ENCODE peak calls at places on chromosomes 1 and 21, in seven cellular contexts. One of them, this sample, is unnamed.

GRCh38 chr1:238681021-238681420 is 705.3 kb upstream of the CHRM3 start:
- DNase-seq in hepatocyte: no peak
- DNase-seq in CD4-positive, CD25-positive, alpha-beta regulatory T cell: no peak
- DNase-seq in right lobe of liver: no peak
- DNase-seq in A673: no peak
- DNase-seq in PC-9: no peak
- DNase-seq in cardiac muscle cell: peak; percentile 75
- DNase-seq in this sample: no peak

GRCh38 chr1:161427733-161428516 is 60.2 kb upstream of the CFAP126 start:
- DNase-seq in A673: peak; percentile 73
- DNase-seq in hepatocyte: peak; percentile 63
- DNase-seq in right lobe of liver: no peak
- DNase-seq in CD4-positive, CD25-positive, alpha-beta regulatory T cell: peak; percentile 20
- DNase-seq in cardiac muscle cell: peak; percentile 49
- DNase-seq in PC-9: peak; percentile 16
- DNase-seq in this sample: no peak

GRCh38 chr1:115712911-115713609 is 55.5 kb downstream of the CASQ2 start:
- DNase-seq in A673: no peak
- DNase-seq in CD4-positive, CD25-positive, alpha-beta regulatory T cell: no peak
- DNase-seq in PC-9: peak; percentile 63
- DNase-seq in right lobe of liver: no peak
- DNase-seq in hepatocyte: no peak
- DNase-seq in cardiac muscle cell: no peak
- DNase-seq in this sample: no peak

GRCh38 chr1:244368279-244368678 is 83.4 kb downstream of the ADSS2 start:
- DNase-seq in right lobe of liver: no peak
- DNase-seq in cardiac muscle cell: no peak
- DNase-seq in PC-9: no peak
- DNase-seq in hepatocyte: no peak
- DNase-seq in CD4-positive, CD25-positive, alpha-beta regulatory T cell: no peak
- DNase-seq in A673: no peak
- DNase-seq in this sample: no peak

GRCh38 chr1:20981903-20982695 is 194.6 kb downstream of the EIF4G3 start:
- DNase-seq in PC-9: no peak
- DNase-seq in cardiac muscle cell: peak; percentile 62
- DNase-seq in CD4-positive, CD25-positive, alpha-beta regulatory T cell: no peak
- DNase-seq in right lobe of liver: no peak
- DNase-seq in A673: peak; percentile 37
- DNase-seq in hepatocyte: peak; percentile 18
- DNase-seq in this sample: peak; percentile 40

GRCh38 chr1:94257451-94257850 is 20.1 kb upstream of the ARHGAP29 start:
- DNase-seq in CD4-positive, CD25-positive, alpha-beta regulatory T cell: no peak
- DNase-seq in right lobe of liver: no peak
- DNase-seq in cardiac muscle cell: no peak
- DNase-seq in A673: no peak
- DNase-seq in PC-9: no peak
- DNase-seq in hepatocyte: no peak
- DNase-seq in this sample: no peak

GRCh38 chr1:109265741-109266330 is 16.5 kb downstream of the CELSR2 start:
- DNase-seq in A673: no peak
- DNase-seq in right lobe of liver: no peak
- DNase-seq in CD4-positive, CD25-positive, alpha-beta regulatory T cell: no peak
- DNase-seq in PC-9: no peak
- DNase-seq in hepatocyte: no peak
- DNase-seq in cardiac muscle cell: no peak
- DNase-seq in this sample: no peak

GRCh38 chr1:39758556-39759435 is 12.4 kb downstream of the OXCT2 start:
- DNase-seq in right lobe of liver: no peak
- DNase-seq in CD4-positive, CD25-positive, alpha-beta regulatory T cell: no peak
- DNase-seq in PC-9: no peak
- DNase-seq in hepatocyte: no peak
- DNase-seq in cardiac muscle cell: no peak
- DNase-seq in A673: no peak
- DNase-seq in this sample: no peak

GRCh38 chr1:158203693-158204457 is 23.2 kb downstream of the CD1D start:
- DNase-seq in A673: peak; percentile 84
- DNase-seq in right lobe of liver: no peak
- DNase-seq in CD4-positive, CD25-positive, alpha-beta regulatory T cell: peak; percentile 37
- DNase-seq in cardiac muscle cell: peak; percentile 77
- DNase-seq in hepatocyte: peak; percentile 77
- DNase-seq in PC-9: peak; percentile 7
- DNase-seq in this sample: peak; percentile 60

GRCh38 chr1:97849350-97850339 is 71.2 kb downstream of the DPYD start:
- DNase-seq in hepatocyte: peak; percentile 12
- DNase-seq in CD4-positive, CD25-positive, alpha-beta regulatory T cell: no peak
- DNase-seq in A673: peak; percentile 92
- DNase-seq in cardiac muscle cell: peak; percentile 87
- DNase-seq in PC-9: no peak
- DNase-seq in right lobe of liver: no peak
- DNase-seq in this sample: peak; percentile 1

GRCh38 chr1:112337028-112337531 is 58.9 kb upstream of the CTTNBP2NL start:
- DNase-seq in right lobe of liver: no peak
- DNase-seq in cardiac muscle cell: peak; percentile 77
- DNase-seq in A673: peak; percentile 45
- DNase-seq in hepatocyte: peak; percentile 66
- DNase-seq in CD4-positive, CD25-positive, alpha-beta regulatory T cell: no peak
- DNase-seq in PC-9: peak; percentile 11
- DNase-seq in this sample: peak; percentile 19

GRCh38 chr1:244074559-244075171 is 23.6 kb downstream of the ZBTB18 start:
- DNase-seq in right lobe of liver: no peak
- DNase-seq in cardiac muscle cell: no peak
- DNase-seq in A673: no peak
- DNase-seq in CD4-positive, CD25-positive, alpha-beta regulatory T cell: peak; percentile 74
- DNase-seq in PC-9: no peak
- DNase-seq in hepatocyte: no peak
- DNase-seq in this sample: no peak

GRCh38 chr1:155942578-155943141 is 1.2 kb downstream of the RXFP4 start:
- DNase-seq in PC-9: no peak
- DNase-seq in cardiac muscle cell: no peak
- DNase-seq in hepatocyte: no peak
- DNase-seq in CD4-positive, CD25-positive, alpha-beta regulatory T cell: no peak
- DNase-seq in A673: no peak
- DNase-seq in right lobe of liver: no peak
- DNase-seq in this sample: peak; percentile 91

GRCh38 chr21:34144224-34144623 is 70.8 kb downstream of the MRPS6 start:
- DNase-seq in cardiac muscle cell: no peak
- DNase-seq in right lobe of liver: no peak
- DNase-seq in CD4-positive, CD25-positive, alpha-beta regulatory T cell: no peak
- DNase-seq in A673: no peak
- DNase-seq in hepatocyte: no peak
- DNase-seq in PC-9: no peak
- DNase-seq in this sample: no peak

GRCh38 chr1:116661633-116662032 is 5.9 kb downstream of the IGSF3 start:
- DNase-seq in A673: no peak
- DNase-seq in right lobe of liver: no peak
- DNase-seq in PC-9: no peak
- DNase-seq in cardiac muscle cell: no peak
- DNase-seq in hepatocyte: no peak
- DNase-seq in CD4-positive, CD25-positive, alpha-beta regulatory T cell: no peak
- DNase-seq in this sample: no peak

GRCh38 chr1:17485280-17485679 is 45.8 kb upstream of the RCC2 start:
- DNase-seq in hepatocyte: no peak
- DNase-seq in cardiac muscle cell: peak; percentile 43
- DNase-seq in right lobe of liver: no peak
- DNase-seq in A673: peak; percentile 25
- DNase-seq in PC-9: no peak
- DNase-seq in CD4-positive, CD25-positive, alpha-beta regulatory T cell: no peak
- DNase-seq in this sample: no peak

GRCh38 chr1:55089683-55090082 is 50.3 kb downstream of the PCSK9 start:
- DNase-seq in hepatocyte: no peak
- DNase-seq in cardiac muscle cell: no peak
- DNase-seq in CD4-positive, CD25-positive, alpha-beta regulatory T cell: no peak
- DNase-seq in PC-9: no peak
- DNase-seq in A673: no peak
- DNase-seq in right lobe of liver: no peak
- DNase-seq in this sample: no peak

GRCh38 chr1:8681317-8681650 is 136.2 kb downstream of the RERE start:
- DNase-seq in cardiac muscle cell: no peak
- DNase-seq in CD4-positive, CD25-positive, alpha-beta regulatory T cell: peak; percentile 49
- DNase-seq in right lobe of liver: no peak
- DNase-seq in A673: no peak
- DNase-seq in PC-9: no peak
- DNase-seq in hepatocyte: no peak
- DNase-seq in this sample: peak; percentile 41

GRCh38 chr1:24107462-24108225 is 4.3 kb downstream of the MYOM3 start:
- DNase-seq in PC-9: peak; percentile 64
- DNase-seq in CD4-positive, CD25-positive, alpha-beta regulatory T cell: no peak
- DNase-seq in hepatocyte: peak; percentile 80
- DNase-seq in cardiac muscle cell: peak; percentile 68
- DNase-seq in right lobe of liver: no peak
- DNase-seq in A673: no peak
- DNase-seq in this sample: peak; percentile 82

DNA sequence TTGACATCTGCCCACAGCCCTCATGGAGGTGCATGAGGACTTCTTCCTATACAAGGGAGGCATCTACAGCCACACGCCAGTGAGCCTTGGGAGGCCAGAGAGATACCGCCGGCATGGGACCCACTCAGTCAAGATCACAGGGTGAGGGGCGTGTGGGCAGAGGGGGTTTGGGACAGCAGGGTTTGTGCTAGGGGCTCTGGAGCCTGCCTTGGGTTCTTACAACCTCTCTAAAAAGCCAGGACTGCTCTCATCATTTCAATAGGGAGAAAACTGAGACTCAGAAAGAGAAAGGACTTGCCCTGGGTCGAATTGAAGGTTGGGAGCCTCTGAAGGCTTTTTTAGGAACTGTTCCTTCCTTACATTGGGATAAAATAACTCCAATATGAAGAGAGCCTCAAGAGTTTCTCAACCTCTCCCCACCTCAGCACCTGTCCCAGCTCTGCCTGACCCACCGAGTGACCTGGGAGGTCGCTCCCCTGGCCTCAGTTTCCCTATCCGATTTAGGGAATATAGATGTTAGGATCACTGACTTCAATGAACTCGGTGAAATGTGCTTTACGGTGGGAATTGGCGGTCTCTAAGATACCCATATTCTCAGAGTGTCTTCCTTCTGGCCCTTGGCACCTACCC is 9.5 kb downstream of the TINAGL1 start:
- DNase-seq in PC-9: no peak
- DNase-seq in A673: no peak
- DNase-seq in CD4-positive, CD25-positive, alpha-beta regulatory T cell: no peak
- DNase-seq in hepatocyte: no peak
- DNase-seq in cardiac muscle cell: no peak
- DNase-seq in right lobe of liver: no peak
- DNase-seq in this sample: no peak
- H3K4me1 ChIP-seq in PC-9: peaks cover 100% of the 10 kb centered on the region
- H3K4me1 ChIP-seq in A673: peaks cover 13% of the 10 kb centered on the region
- H3K4me1 ChIP-seq in CD4-positive, CD25-positive, alpha-beta regulatory T cell: peaks cover 7% of the 10 kb centered on the region
- H3K4me1 ChIP-seq in hepatocyte: peaks cover 39% of the 10 kb centered on the region
- H3K4me1 ChIP-seq in cardiac muscle cell: peaks cover 15% of the 10 kb centered on the region
- H3K4me1 ChIP-seq in right lobe of liver: no peaks in the 10 kb centered on the region
- H3K4me1 ChIP-seq in this sample: peaks cover 5% of the 10 kb centered on the region

DNA sequence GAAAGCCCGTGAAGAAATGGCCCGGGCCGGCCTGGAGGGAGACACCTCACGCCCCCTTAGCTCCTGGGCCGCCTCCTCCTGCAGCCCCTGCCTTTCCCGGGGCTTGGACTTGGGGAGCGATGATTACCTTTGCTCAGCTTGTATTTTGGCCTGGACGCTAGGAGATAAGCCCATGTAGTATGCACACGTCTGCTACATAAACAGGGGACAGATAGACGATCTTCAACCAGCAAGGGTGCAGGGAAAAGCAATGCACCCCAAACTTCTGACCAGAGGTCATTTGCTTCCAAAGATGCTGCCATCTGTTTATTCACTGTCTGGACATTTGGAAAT is 936 bp downstream of the TP73 start:
- DNase-seq in cardiac muscle cell: no peak
- DNase-seq in hepatocyte: no peak
- DNase-seq in right lobe of liver: no peak
- DNase-seq in A673: no peak
- DNase-seq in PC-9: no peak
- DNase-seq in CD4-positive, CD25-positive, alpha-beta regulatory T cell: no peak
- DNase-seq in this sample: no peak
- H3K4me3 ChIP-seq in cardiac muscle cell: no peak overlapping the region
- H3K4me3 ChIP-seq in hepatocyte: no peak overlapping the region
- H3K4me3 ChIP-seq in right lobe of liver: no peak overlapping the region
- H3K4me3 ChIP-seq in A673: peak overlapping the region; percentile 70
- H3K4me3 ChIP-seq in PC-9: no peak overlapping the region
- H3K4me3 ChIP-seq in CD4-positive, CD25-positive, alpha-beta regulatory T cell: no peak overlapping the region
- H3K4me3 ChIP-seq in this sample: peak overlapping the region; percentile 47

DNA sequence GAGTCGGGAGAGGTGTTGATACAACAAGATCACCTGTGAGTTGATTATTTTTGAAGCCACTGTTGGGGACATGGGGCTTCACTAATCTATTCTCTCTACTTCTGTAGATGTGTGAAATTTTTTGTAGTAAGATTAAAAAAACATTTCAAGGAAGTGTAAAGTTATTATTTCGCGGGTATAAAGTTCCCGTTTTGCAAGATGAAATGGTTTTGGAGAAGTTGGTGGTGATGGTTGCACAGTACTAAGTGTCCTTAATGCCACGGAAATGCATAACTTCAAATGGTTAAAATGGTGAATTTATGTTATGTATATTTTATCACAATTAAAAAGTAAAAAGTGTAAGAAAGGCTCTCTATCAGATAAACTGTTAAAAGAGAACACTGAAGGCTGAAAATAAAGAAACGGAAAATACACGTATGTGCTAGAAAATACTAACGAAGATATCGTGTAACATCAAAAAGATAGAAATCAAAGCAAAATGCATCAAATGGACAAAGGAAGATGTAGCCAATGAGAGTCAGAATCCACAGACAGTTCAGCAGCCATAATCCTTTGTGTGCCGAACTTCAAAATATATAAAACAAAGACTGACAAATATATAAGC is 2.9 kb upstream of the ITGB2 start:
- DNase-seq in cardiac muscle cell: no peak
- DNase-seq in PC-9: no peak
- DNase-seq in CD4-positive, CD25-positive, alpha-beta regulatory T cell: no peak
- DNase-seq in right lobe of liver: no peak
- DNase-seq in A673: no peak
- DNase-seq in hepatocyte: no peak
- DNase-seq in this sample: no peak
- H3K4me1 ChIP-seq in cardiac muscle cell: peaks cover 4% of the 10 kb centered on the region
- H3K4me1 ChIP-seq in PC-9: peaks cover 33% of the 10 kb centered on the region
- H3K4me1 ChIP-seq in CD4-positive, CD25-positive, alpha-beta regulatory T cell: peaks cover 90% of the 10 kb centered on the region
- H3K4me1 ChIP-seq in right lobe of liver: no peaks in the 10 kb centered on the region
- H3K4me1 ChIP-seq in A673: peaks cover 75% of the 10 kb centered on the region
- H3K4me1 ChIP-seq in hepatocyte: peaks cover 11% of the 10 kb centered on the region
- H3K4me1 ChIP-seq in this sample: no peaks in the 10 kb centered on the region

DNA sequence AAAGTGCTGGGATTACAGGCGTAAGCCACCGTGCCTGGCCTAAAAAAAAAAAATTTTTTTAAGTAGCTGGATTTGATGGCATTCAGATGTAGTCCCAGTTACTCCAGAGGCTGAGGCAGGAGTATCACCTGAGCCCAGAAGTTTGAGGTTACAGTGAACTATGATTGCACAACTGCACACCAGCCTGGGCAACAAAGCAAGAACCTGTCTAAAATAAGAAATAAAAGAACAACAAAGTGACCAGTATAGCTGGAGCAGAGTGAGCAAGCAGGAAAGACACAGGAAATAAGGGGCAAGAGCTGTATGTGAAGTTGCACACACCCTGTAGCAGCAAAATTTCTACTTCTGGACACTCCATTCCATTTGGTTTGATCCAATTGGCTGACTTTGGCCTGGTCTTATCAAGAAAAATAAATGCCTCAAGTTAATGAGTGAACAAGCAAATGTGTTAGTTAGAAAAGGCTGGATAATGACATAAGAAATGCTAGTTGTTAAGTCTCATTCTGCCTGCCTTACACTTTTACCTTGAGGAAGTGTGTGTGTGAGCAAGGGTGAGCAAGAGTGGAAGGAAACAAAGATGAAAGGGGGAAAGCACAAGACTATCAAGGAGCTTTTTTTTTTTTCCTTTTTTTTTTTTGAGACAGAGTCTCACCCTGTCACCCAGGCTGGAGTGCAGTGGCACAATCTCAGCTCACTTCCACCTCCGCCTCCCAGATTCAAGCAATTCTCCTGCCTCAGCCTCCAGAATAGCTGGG is 7.9 kb downstream of the ATP5IF1 start:
- DNase-seq in A673: no peak
- DNase-seq in PC-9: no peak
- DNase-seq in CD4-positive, CD25-positive, alpha-beta regulatory T cell: no peak
- DNase-seq in hepatocyte: peak; percentile 45
- DNase-seq in cardiac muscle cell: no peak
- DNase-seq in right lobe of liver: no peak
- DNase-seq in this sample: peak; percentile 93
- H3K4me3 ChIP-seq in A673: no peak overlapping the region
- H3K4me3 ChIP-seq in PC-9: no peak overlapping the region
- H3K4me3 ChIP-seq in CD4-positive, CD25-positive, alpha-beta regulatory T cell: peak overlapping the region; percentile 22
- H3K4me3 ChIP-seq in hepatocyte: no peak overlapping the region
- H3K4me3 ChIP-seq in cardiac muscle cell: no peak overlapping the region
- H3K4me3 ChIP-seq in right lobe of liver: no peak overlapping the region
- H3K4me3 ChIP-seq in this sample: no peak overlapping the region

This sample was measured in small intestine.